ENCODE peak calls at places on chromosomes 6 and 20, in ten cellular contexts. One of them, this sample, is unnamed.
A peak's percentile ranks its signal among the peaks of the same experiment; 100 is the strongest.

GRCh38 chr20:25676164-25676809 is 20.4 kb downstream of the ZNF337 start:
- DNase-seq in cardiac fibroblast: peak; percentile 76
- DNase-seq in fibroblast of mammary gland: peak; percentile 79
- DNase-seq in HFF-Myc: peak; percentile 17
- DNase-seq in nephron progenitor cell: no peak
- DNase-seq in foreskin fibroblast: peak; percentile 81
- DNase-seq in astrocyte: peak; percentile 73
- DNase-seq in mesothelial cell of epicardium: no peak
- DNase-seq in cardiac muscle cell: no peak
- DNase-seq in brain microvascular endothelial cell: peak; percentile 46
- DNase-seq in this sample: no peak

GRCh38 chr6:129162605-129163004 is 279.7 kb downstream of the LAMA2 start:
- DNase-seq in cardiac fibroblast: peak; percentile 17
- DNase-seq in fibroblast of mammary gland: no peak
- DNase-seq in HFF-Myc: no peak
- DNase-seq in nephron progenitor cell: no peak
- DNase-seq in foreskin fibroblast: no peak
- DNase-seq in astrocyte: no peak
- DNase-seq in mesothelial cell of epicardium: no peak
- DNase-seq in cardiac muscle cell: no peak
- DNase-seq in brain microvascular endothelial cell: no peak
- DNase-seq in this sample: no peak

GRCh38 chr20:62875419-62876355 is 14.1 kb upstream of the TCFL5 start:
- DNase-seq in cardiac fibroblast: peak; percentile 88
- DNase-seq in fibroblast of mammary gland: peak; percentile 86
- DNase-seq in HFF-Myc: peak; percentile 81
- DNase-seq in nephron progenitor cell: peak; percentile 71
- DNase-seq in foreskin fibroblast: peak; percentile 83
- DNase-seq in astrocyte: peak; percentile 78
- DNase-seq in mesothelial cell of epicardium: peak; percentile 79
- DNase-seq in cardiac muscle cell: peak; percentile 40
- DNase-seq in brain microvascular endothelial cell: peak; percentile 81
- DNase-seq in this sample: peak; percentile 23

GRCh38 chr6:117552618-117553017 is 49.7 kb downstream of the GOPC start:
- DNase-seq in cardiac fibroblast: no peak
- DNase-seq in fibroblast of mammary gland: no peak
- DNase-seq in HFF-Myc: no peak
- DNase-seq in nephron progenitor cell: no peak
- DNase-seq in foreskin fibroblast: no peak
- DNase-seq in astrocyte: peak; percentile 71
- DNase-seq in mesothelial cell of epicardium: no peak
- DNase-seq in cardiac muscle cell: no peak
- DNase-seq in brain microvascular endothelial cell: no peak
- DNase-seq in this sample: no peak

GRCh38 chr6:105994522-105995402 is 91.4 kb upstream of the PRDM1 start:
- DNase-seq in cardiac fibroblast: peak; percentile 76
- DNase-seq in fibroblast of mammary gland: peak; percentile 79
- DNase-seq in HFF-Myc: peak; percentile 35
- DNase-seq in nephron progenitor cell: peak; percentile 69
- DNase-seq in foreskin fibroblast: peak; percentile 92
- DNase-seq in astrocyte: peak; percentile 62
- DNase-seq in mesothelial cell of epicardium: peak; percentile 61
- DNase-seq in cardiac muscle cell: peak; percentile 46
- DNase-seq in brain microvascular endothelial cell: peak; percentile 37
- DNase-seq in this sample: peak; percentile 58

GRCh38 chr20:57894522-57894921 is 184.7 kb upstream of the PMEPA1 start:
- DNase-seq in cardiac fibroblast: no peak
- DNase-seq in fibroblast of mammary gland: no peak
- DNase-seq in HFF-Myc: no peak
- DNase-seq in nephron progenitor cell: no peak
- DNase-seq in foreskin fibroblast: no peak
- DNase-seq in astrocyte: no peak
- DNase-seq in mesothelial cell of epicardium: no peak
- DNase-seq in cardiac muscle cell: no peak
- DNase-seq in brain microvascular endothelial cell: no peak
- DNase-seq in this sample: no peak

GRCh38 chr6:127464161-127464880 is 5.1 kb upstream of the KIAA0408 start:
- DNase-seq in cardiac fibroblast: peak; percentile 82
- DNase-seq in fibroblast of mammary gland: peak; percentile 82
- DNase-seq in HFF-Myc: no peak
- DNase-seq in nephron progenitor cell: no peak
- DNase-seq in foreskin fibroblast: peak; percentile 84
- DNase-seq in astrocyte: peak; percentile 86
- DNase-seq in mesothelial cell of epicardium: no peak
- DNase-seq in cardiac muscle cell: no peak
- DNase-seq in brain microvascular endothelial cell: peak; percentile 81
- DNase-seq in this sample: no peak

GRCh38 chr6:120005292-120005976 is 655.9 kb upstream of the MAN1A1 start:
- DNase-seq in cardiac fibroblast: peak; percentile 1
- DNase-seq in fibroblast of mammary gland: no peak
- DNase-seq in HFF-Myc: no peak
- DNase-seq in nephron progenitor cell: no peak
- DNase-seq in foreskin fibroblast: no peak
- DNase-seq in astrocyte: no peak
- DNase-seq in mesothelial cell of epicardium: no peak
- DNase-seq in cardiac muscle cell: no peak
- DNase-seq in brain microvascular endothelial cell: no peak
- DNase-seq in this sample: no peak

DNA sequence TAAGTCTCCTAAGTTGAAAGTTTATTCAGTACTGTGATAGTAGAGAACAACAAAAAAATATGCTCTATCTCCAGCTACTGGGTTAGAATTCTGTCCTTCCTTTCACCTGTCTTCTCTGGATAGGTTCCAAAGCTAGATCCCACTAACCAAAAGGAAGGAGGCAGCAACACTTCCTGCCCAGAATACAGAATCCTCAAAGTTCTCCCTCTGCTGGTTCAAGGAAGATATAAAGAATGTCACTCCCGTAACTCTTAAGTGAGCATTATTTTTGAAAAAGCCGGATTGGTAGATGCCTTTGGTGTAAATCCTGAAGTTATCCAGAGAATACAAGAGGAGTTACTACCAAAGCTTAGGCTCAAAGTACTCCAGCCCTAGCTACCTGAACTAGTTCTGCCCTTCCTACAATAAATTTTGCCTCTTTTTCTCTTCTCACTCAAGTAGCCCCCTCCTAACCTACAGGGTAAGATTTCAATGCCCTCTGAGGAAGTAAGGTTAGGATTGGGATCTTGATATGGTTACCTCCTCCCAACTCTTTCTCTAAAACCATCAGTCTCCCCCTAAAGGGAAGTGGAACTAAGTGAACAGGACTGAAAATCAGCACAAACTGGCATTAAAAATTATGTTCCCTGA is 26.0 kb upstream of the CRIP3 start:
- DNase-seq in cardiac fibroblast: peak; percentile 72
- DNase-seq in fibroblast of mammary gland: peak; percentile 67
- DNase-seq in HFF-Myc: peak; percentile 56
- DNase-seq in nephron progenitor cell: peak; percentile 10
- DNase-seq in foreskin fibroblast: peak; percentile 68
- DNase-seq in astrocyte: peak; percentile 43
- DNase-seq in mesothelial cell of epicardium: no peak
- DNase-seq in cardiac muscle cell: peak; percentile 77
- DNase-seq in brain microvascular endothelial cell: peak; percentile 43
- DNase-seq in this sample: no peak
- TF ChIP-seq CTCF in cardiac fibroblast: peak; percentile 53
- TF ChIP-seq CTCF in fibroblast of mammary gland: peak; percentile 69
- TF ChIP-seq CTCF in HFF-Myc: peak; percentile 59
- TF ChIP-seq CTCF in nephron progenitor cell: peak; percentile 53
- TF ChIP-seq CTCF in foreskin fibroblast: peak; percentile 59
- TF ChIP-seq CTCF in astrocyte: peak; percentile 66
- TF ChIP-seq CTCF in mesothelial cell of epicardium: peak; percentile 58
- TF ChIP-seq CTCF in cardiac muscle cell: peak; percentile 60
- TF ChIP-seq CTCF in brain microvascular endothelial cell: peak; percentile 67
- TF ChIP-seq CTCF in this sample: peak; percentile 22

GRCh38 chr6:37030599-37030998 is 25.1 kb downstream of the FGD2 start:
- DNase-seq in cardiac fibroblast: no peak
- DNase-seq in fibroblast of mammary gland: no peak
- DNase-seq in HFF-Myc: no peak
- DNase-seq in nephron progenitor cell: no peak
- DNase-seq in foreskin fibroblast: no peak
- DNase-seq in astrocyte: no peak
- DNase-seq in mesothelial cell of epicardium: no peak
- DNase-seq in cardiac muscle cell: no peak
- DNase-seq in brain microvascular endothelial cell: no peak
- DNase-seq in this sample: no peak

GRCh38 chr6:37025621-37026466 is 20.4 kb downstream of the FGD2 start:
- DNase-seq in cardiac fibroblast: no peak
- DNase-seq in fibroblast of mammary gland: no peak
- DNase-seq in HFF-Myc: no peak
- DNase-seq in nephron progenitor cell: no peak
- DNase-seq in foreskin fibroblast: no peak
- DNase-seq in astrocyte: no peak
- DNase-seq in mesothelial cell of epicardium: no peak
- DNase-seq in cardiac muscle cell: no peak
- DNase-seq in brain microvascular endothelial cell: no peak
- DNase-seq in this sample: no peak

GRCh38 chr6:37029249-37029959 is 23.9 kb downstream of the FGD2 start:
- DNase-seq in cardiac fibroblast: peak; percentile 89
- DNase-seq in fibroblast of mammary gland: peak; percentile 87
- DNase-seq in HFF-Myc: peak; percentile 48
- DNase-seq in nephron progenitor cell: peak; percentile 74
- DNase-seq in foreskin fibroblast: peak; percentile 82
- DNase-seq in astrocyte: peak; percentile 73
- DNase-seq in mesothelial cell of epicardium: peak; percentile 55
- DNase-seq in cardiac muscle cell: peak; percentile 75
- DNase-seq in brain microvascular endothelial cell: peak; percentile 81
- DNase-seq in this sample: peak; percentile 70

GRCh38 chr6:37027036-37027720 is 21.7 kb downstream of the FGD2 start:
- DNase-seq in cardiac fibroblast: no peak
- DNase-seq in fibroblast of mammary gland: no peak
- DNase-seq in HFF-Myc: no peak
- DNase-seq in nephron progenitor cell: no peak
- DNase-seq in foreskin fibroblast: no peak
- DNase-seq in astrocyte: no peak
- DNase-seq in mesothelial cell of epicardium: no peak
- DNase-seq in cardiac muscle cell: no peak
- DNase-seq in brain microvascular endothelial cell: no peak
- DNase-seq in this sample: no peak

DNA sequence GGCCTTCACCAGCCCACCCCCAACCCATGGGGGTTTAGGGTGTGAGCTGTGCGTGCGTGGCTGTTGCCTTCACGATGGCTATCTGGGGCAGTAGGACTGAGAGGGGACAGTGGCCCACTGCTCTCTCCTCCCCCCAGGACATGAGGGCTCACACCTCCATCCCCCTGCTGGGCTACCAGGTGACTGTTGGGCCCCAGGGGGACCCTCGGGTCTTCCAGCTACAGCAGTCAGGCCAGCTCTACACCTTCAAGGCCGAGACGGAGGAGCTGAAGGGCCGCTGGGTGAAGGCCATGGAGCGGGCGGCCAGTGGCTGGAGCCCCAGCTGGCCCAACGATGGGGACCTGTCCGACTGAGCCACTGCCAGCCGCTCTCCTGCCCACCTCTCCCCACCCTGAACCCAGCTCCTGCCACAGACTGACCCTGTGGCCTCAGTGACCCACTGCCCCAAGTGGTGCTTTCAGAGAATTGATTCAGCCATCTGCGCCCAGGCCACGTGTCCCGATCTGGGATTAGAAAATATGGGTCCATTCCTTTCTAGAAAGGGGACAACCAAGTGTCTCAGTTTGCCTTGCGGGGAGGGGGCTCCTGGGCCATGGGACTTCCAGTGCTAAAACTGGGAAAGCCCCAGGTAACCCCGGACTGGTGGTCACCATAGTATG is 22.5 kb downstream of the FGD2 start:
- DNase-seq in cardiac fibroblast: no peak
- DNase-seq in fibroblast of mammary gland: no peak
- DNase-seq in HFF-Myc: no peak
- DNase-seq in nephron progenitor cell: no peak
- DNase-seq in foreskin fibroblast: no peak
- DNase-seq in astrocyte: no peak
- DNase-seq in mesothelial cell of epicardium: no peak
- DNase-seq in cardiac muscle cell: no peak
- DNase-seq in brain microvascular endothelial cell: no peak
- DNase-seq in this sample: no peak
- TF ChIP-seq CTCF in cardiac fibroblast: no peak
- TF ChIP-seq CTCF in fibroblast of mammary gland: no peak
- TF ChIP-seq CTCF in HFF-Myc: no peak
- TF ChIP-seq CTCF in nephron progenitor cell: no peak
- TF ChIP-seq CTCF in foreskin fibroblast: no peak
- TF ChIP-seq CTCF in astrocyte: no peak
- TF ChIP-seq CTCF in mesothelial cell of epicardium: no peak
- TF ChIP-seq CTCF in cardiac muscle cell: no peak
- TF ChIP-seq CTCF in brain microvascular endothelial cell: no peak
- TF ChIP-seq CTCF in this sample: no peak

DNA sequence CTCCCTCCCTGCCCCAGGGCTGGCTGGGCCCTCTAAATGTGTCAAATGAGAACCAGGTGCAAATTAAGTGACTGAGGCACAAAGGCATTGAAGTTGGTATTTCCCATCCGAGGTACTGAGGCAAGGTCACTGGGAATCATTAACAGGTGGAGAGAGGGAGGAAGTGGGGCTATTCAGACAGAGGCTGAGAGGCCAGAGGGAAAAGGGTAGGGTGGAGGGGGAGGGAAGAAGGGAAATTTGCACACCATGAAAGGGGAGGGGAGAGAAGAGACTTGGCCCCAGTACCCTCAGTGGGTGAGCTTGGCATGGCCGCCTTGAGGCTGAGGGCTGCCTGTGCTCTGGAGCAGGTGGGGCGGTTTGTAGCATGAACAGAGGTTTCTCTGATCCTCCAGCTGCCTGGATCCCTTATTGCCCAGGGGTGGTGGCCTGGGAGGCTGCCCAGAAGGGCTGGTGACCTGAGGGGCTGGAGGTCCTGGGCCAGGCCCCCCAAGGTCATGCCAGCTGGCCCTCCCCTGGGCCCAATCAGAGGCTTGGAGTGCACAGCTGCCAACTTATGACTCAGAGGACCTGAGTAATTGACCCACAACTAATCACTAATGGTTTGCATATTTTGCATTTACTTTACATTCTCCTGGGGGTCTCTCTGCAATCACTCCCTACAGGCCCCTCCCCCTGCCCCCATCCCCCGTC is 40.3 kb upstream of the ZFAND3 start:
- DNase-seq in cardiac fibroblast: no peak
- DNase-seq in fibroblast of mammary gland: peak; percentile 24
- DNase-seq in HFF-Myc: no peak
- DNase-seq in nephron progenitor cell: no peak
- DNase-seq in foreskin fibroblast: peak; percentile 46
- DNase-seq in astrocyte: peak; percentile 12
- DNase-seq in mesothelial cell of epicardium: no peak
- DNase-seq in cardiac muscle cell: no peak
- DNase-seq in brain microvascular endothelial cell: no peak
- DNase-seq in this sample: no peak
- TF ChIP-seq CTCF in cardiac fibroblast: no peak
- TF ChIP-seq CTCF in fibroblast of mammary gland: no peak
- TF ChIP-seq CTCF in HFF-Myc: no peak
- TF ChIP-seq CTCF in nephron progenitor cell: no peak
- TF ChIP-seq CTCF in foreskin fibroblast: no peak
- TF ChIP-seq CTCF in astrocyte: no peak
- TF ChIP-seq CTCF in mesothelial cell of epicardium: no peak
- TF ChIP-seq CTCF in cardiac muscle cell: no peak
- TF ChIP-seq CTCF in brain microvascular endothelial cell: no peak
- TF ChIP-seq CTCF in this sample: no peak

DNA sequence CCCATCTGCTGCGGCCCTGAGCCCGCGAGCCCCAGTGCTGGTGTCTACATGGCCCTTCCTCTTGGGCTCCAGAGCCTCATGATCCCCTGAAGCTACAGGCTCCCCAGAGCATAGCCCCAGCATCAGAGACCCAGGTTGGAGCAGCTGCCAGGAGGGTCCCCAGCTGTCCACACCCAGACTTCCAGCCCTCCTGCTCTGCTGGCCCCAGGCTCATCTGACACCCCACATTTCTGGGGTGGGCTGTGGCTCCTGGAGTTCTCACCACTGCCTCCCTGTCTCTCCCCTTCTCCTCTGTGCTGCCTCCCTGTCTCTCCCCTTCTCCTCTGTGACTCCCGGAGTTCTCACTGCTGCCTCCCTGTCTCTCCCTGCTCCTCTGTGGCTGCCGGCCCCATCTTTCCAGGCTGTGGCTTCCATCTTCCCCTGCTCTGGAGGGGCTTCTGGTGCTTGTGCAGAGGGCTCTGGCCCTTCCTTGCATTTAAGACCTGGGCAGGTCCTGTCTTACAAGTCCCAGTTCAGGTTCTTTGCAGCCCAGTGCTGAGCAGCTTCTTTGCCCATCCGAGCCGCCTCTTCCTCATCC is 108.1 kb downstream of the ERMARD start:
- DNase-seq in cardiac fibroblast: no peak
- DNase-seq in fibroblast of mammary gland: no peak
- DNase-seq in HFF-Myc: no peak
- DNase-seq in nephron progenitor cell: no peak
- DNase-seq in foreskin fibroblast: no peak
- DNase-seq in astrocyte: no peak
- DNase-seq in mesothelial cell of epicardium: no peak
- DNase-seq in cardiac muscle cell: no peak
- DNase-seq in brain microvascular endothelial cell: no peak
- DNase-seq in this sample: no peak
- TF ChIP-seq CTCF in cardiac fibroblast: no peak
- TF ChIP-seq CTCF in fibroblast of mammary gland: no peak
- TF ChIP-seq CTCF in HFF-Myc: no peak
- TF ChIP-seq CTCF in nephron progenitor cell: no peak
- TF ChIP-seq CTCF in foreskin fibroblast: no peak
- TF ChIP-seq CTCF in astrocyte: no peak
- TF ChIP-seq CTCF in mesothelial cell of epicardium: no peak
- TF ChIP-seq CTCF in cardiac muscle cell: no peak
- TF ChIP-seq CTCF in brain microvascular endothelial cell: no peak
- TF ChIP-seq CTCF in this sample: no peak